ENCODE peak calls at places on chromosomes 4 and X, in nine cellular contexts. V is NCI-H774; X is heart right ventricle; F is stimulated activated CD4-positive, alpha-beta T cell treated with anti-CD3 and anti-CD28 coated beads, TNF-alpha, amount 100 ng/mL, for 1 hour; J is amygdala; K is thyroid gland; L is stimulated activated CD8-positive, alpha-beta memory T cell treated with anti-CD3 and anti-CD28 coated beads, Interleukin-15, amount 100 ng/mL, for 24 hours; M is smooth muscle cell of the brain vasculature; G is ACHN. B is an unnamed sample.

GRCh38 chrX:70196961-70197805 is 19.9 kb downstream of the DGAT2L6 start:
- DNase-seq in V (peak), X (peak), F (peak), J (no peak), K (peak), L (peak), M (no peak), G (peak), B (peak)

GRCh38 chr4:80266902-80267380 is 477 bp downstream of the FGF5 start:
- DNase-seq in V (no peak), X (no peak), F (no peak), J (no peak), K (no peak), L (no peak), M (no peak), G (peak), B (peak)

GRCh38 chrX:140505421-140506337 is 810 bp upstream of the SOX3 start:
- DNase-seq in V (no peak), X (no peak), F (no peak), J (no peak), K (no peak), L (no peak), M (no peak), G (no peak), B (no peak)

GRCh38 chr4:124483043-124483906 is 229.3 kb downstream of the ANKRD50 start:
- DNase-seq in V (no peak), X (no peak), F (no peak), J (no peak), K (no peak), L (no peak), M (no peak), G (no peak), B (peak)

GRCh38 chrX:118164138-118164537 is 47.5 kb upstream of the KLHL13 start:
- DNase-seq in V (no peak), X (no peak), F (no peak), J (no peak), K (no peak), L (no peak), M (no peak), G (no peak), B (no peak)

GRCh38 chrX:108177321-108177990 is 85.9 kb downstream of the ATG4A start:
- DNase-seq in V (no peak), X (no peak), F (no peak), J (no peak), K (no peak), L (no peak), M (no peak), G (no peak), B (no peak)

GRCh38 chrX:155888139-155888538 is 7.0 kb downstream of the VAMP7 start:
- DNase-seq in V (no peak), X (no peak), F (no peak), J (no peak), K (no peak), L (no peak), M (no peak), G (peak), B (peak)

GRCh38 chrX:69615779-69616519 is at the start of gene EDA:
- DNase-seq in V (peak), X (peak), F (peak), J (peak), K (peak), L (peak), M (peak), G (peak), B (peak)

GRCh38 chrX:13341491-13342101 is 21.7 kb upstream of the ATXN3L start:
- DNase-seq in V (no peak), X (no peak), F (no peak), J (no peak), K (no peak), L (no peak), M (no peak), G (no peak), B (peak)

GRCh38 chrX:19912-20571 is 261.1 kb upstream of the PLCXD1 start:
- DNase-seq in V (no peak), X (no peak), F (no peak), J (no peak), K (no peak), L (no peak), M (no peak), G (no peak), B (no peak)

GRCh38 chr4:7904942-7905341 is 34.7 kb downstream of the AFAP1 start:
- DNase-seq in V (no peak), X (no peak), F (no peak), J (no peak), K (no peak), L (no peak), M (no peak), G (no peak), B (peak)

GRCh38 chr4:185343726-185344581 is 51.8 kb downstream of the LRP2BP start:
- DNase-seq in V (no peak), X (peak), F (no peak), J (no peak), K (no peak), L (no peak), M (no peak), G (no peak), B (peak)

GRCh38 chr4:10347815-10348214 is 109.4 kb downstream of the ZNF518B start:
- DNase-seq in V (no peak), X (no peak), F (no peak), J (no peak), K (no peak), L (no peak), M (no peak), G (no peak), B (no peak)

GRCh38 chr4:181502611-181503010 is 740.6 kb upstream of the TENM3 start:
- DNase-seq in V (peak), X (no peak), F (no peak), J (no peak), K (no peak), L (no peak), M (no peak), G (no peak), B (no peak)

GRCh38 chr4:118338981-118339765 is 13.6 kb downstream of the PRSS12 start:
- DNase-seq in V (no peak), X (no peak), F (no peak), J (no peak), K (no peak), L (no peak), M (no peak), G (no peak), B (peak)

GRCh38 chrX:51461053-51462050 is 35.0 kb downstream of the NUDT11 start:
- DNase-seq in V (no peak), X (peak), F (no peak), J (no peak), K (no peak), L (no peak), M (peak), G (peak), B (peak)

GRCh38 chr4:4599886-4600285 is 58.0 kb upstream of the STX18 start:
- DNase-seq in V (peak), X (no peak), F (no peak), J (no peak), K (no peak), L (no peak), M (no peak), G (no peak), B (no peak)

GRCh38 chrX:11629593-11630211 is 36.0 kb downstream of the ARHGAP6 start:
- DNase-seq in V (no peak), X (peak), F (no peak), J (no peak), K (peak), L (no peak), M (peak), G (no peak), B (peak)